ENCODE peak calls at places on chromosomes 11 and 22, in six cellular contexts. R, P, E, C, V and X are unnamed samples.
A peak's percentile ranks its signal among the peaks of the same experiment; 100 is the strongest.

GRCh38 chr22:19287076-19287724 is 4.3 kb downstream of the CLTCL1 start:
- DNase-seq in R (no peak), P (no peak), C (no peak), E (no peak), V (peak; percentile 44), X (no peak)

GRCh38 chr11:122727101-122727929 is 71.8 kb downstream of the UBASH3B start:
- DNase-seq in P (no peak), C (no peak), V (no peak), E (no peak), R (no peak), X (no peak)

GRCh38 chr11:105202844-105203548 is 63.4 kb upstream of the CARD18 start:
- DNase-seq in R (no peak), P (no peak), V (no peak), E (no peak), C (no peak), X (no peak)

GRCh38 chr11:33829430-33830141 is 55.3 kb upstream of the FBXO3 start:
- DNase-seq in V (peak; percentile 68), P (peak; percentile 73), E (peak; percentile 59), C (peak; percentile 22), R (peak; percentile 38), X (peak; percentile 77)

GRCh38 chr11:64444838-64445441 is 86.0 kb downstream of the RPS6KA4 start:
- DNase-seq in R (no peak), P (peak; percentile 31), V (no peak), C (no peak), E (no peak), X (peak; percentile 16)

GRCh38 chr11:59437770-59438169 is 1.5 kb downstream of the OR5A1 start:
- DNase-seq in C (no peak), R (no peak), E (no peak), V (peak; percentile 44), P (no peak), X (no peak)

GRCh38 chr22:42949159-42949558 is 65.8 kb downstream of the PACSIN2 start:
- DNase-seq in R (no peak), P (no peak), C (no peak), E (no peak), V (peak; percentile 23), X (peak; percentile 16)

GRCh38 chr11:2586091-2586792 is 113.6 kb downstream of the KCNQ1OT1 start:
- DNase-seq in V (peak; percentile 14), R (peak; percentile 9), P (no peak), C (no peak), E (peak; percentile 0), X (no peak)

GRCh38 chr11:37352485-37352884 is 754.4 kb upstream of the RAG2 start:
- DNase-seq in C (no peak), V (no peak), P (no peak), E (no peak), R (no peak), X (no peak)

GRCh38 chr11:79340535-79340934 is 100.3 kb downstream of the TENM4 start:
- DNase-seq in R (no peak), C (no peak), P (no peak), E (no peak), V (no peak), X (no peak)

GRCh38 chr11:120067361-120068113 is 70.4 kb downstream of the TRIM29 start:
- DNase-seq in R (no peak), E (no peak), P (no peak), C (no peak), V (peak; percentile 22), X (no peak)

GRCh38 chr11:20584093-20584774 is 15.2 kb upstream of the SLC6A5 start:
- DNase-seq in R (no peak), V (no peak), C (no peak), E (no peak), P (no peak), X (no peak)

GRCh38 chr22:46047226-46047625 is 70.3 kb upstream of the WNT7B start:
- DNase-seq in C (no peak), V (peak; percentile 15), E (no peak), P (no peak), R (peak; percentile 14), X (no peak)

GRCh38 chr22:30885591-30885990 is 83.0 kb downstream of the MORC2 start:
- DNase-seq in C (no peak), R (no peak), P (no peak), E (no peak), V (no peak), X (no peak)

GRCh38 chr22:37623075-37624016 is 14.7 kb downstream of the GGA1 start:
- DNase-seq in P (no peak), V (peak; percentile 85), C (peak; percentile 69), R (peak; percentile 66), E (peak; percentile 77), X (peak; percentile 67)

GRCh38 chr11:105942951-105943350 is 79.1 kb downstream of the MSANTD4 start:
- DNase-seq in V (no peak), C (no peak), R (no peak), E (no peak), P (no peak), X (no peak)

GRCh38 chr11:19398772-19399542 is 158.2 kb upstream of the E2F8 start:
- DNase-seq in R (no peak), E (no peak), V (no peak), P (peak; percentile 34), C (no peak), X (no peak)